ENCODE peak calls at places on chromosomes 13 and 19, in five cellular contexts. Q is gastrocnemius medialis, B is heart left ventricle, I is A549, X is PC-9. J is an unnamed sample. For H3K4me1, the result is how much of the 10 kb centered on the place peaks cover.

GRCh38 chr13:27667946-27668345 is 46.3 kb downstream of the POLR1D start:
- DNase-seq in X (no peak), B (peak), I (no peak), Q (peak), J (no peak)

GRCh38 chr19:4539697-4540581 is at the start of gene LRG1:
- DNase-seq in Q (no peak), B (no peak), X (peak), I (no peak), J (no peak)

GRCh38 chr19:54473071-54473941 is at the start of gene CDC42EP5:
- DNase-seq in B (peak), X (peak), Q (peak), I (no peak), J (peak)

GRCh38 chr13:36815069-36815468 is 4.0 kb upstream of the RFXAP start:
- DNase-seq in X (no peak), Q (no peak), B (no peak), I (no peak), J (no peak)

GRCh38 chr19:50414850-50415660 is 3.7 kb upstream of the SPIB start:
- DNase-seq in I (peak), B (peak), X (peak), Q (peak), J (no peak)

GRCh38 chr19:2101417-2102335 is 5.0 kb downstream of the IZUMO4 start:
- DNase-seq in B (no peak), I (no peak), X (no peak), Q (no peak), J (no peak)

GRCh38 chr13:24727731-24728601 is 36.0 kb upstream of the RNF17 start:
- DNase-seq in Q (peak), I (peak), X (peak), B (peak), J (peak)

GRCh38 chr19:3080281-3080680 is 13.9 kb upstream of the GNA11 start:
- DNase-seq in B (no peak), X (no peak), I (no peak), Q (no peak), J (no peak)

GRCh38 chr19:15563325-15563794 is 51.7 kb upstream of the CYP4F8 start:
- DNase-seq in X (peak), I (no peak), Q (no peak), B (peak), J (peak)

GRCh38 chr13:32728327-32728726 is 142.1 kb downstream of the PDS5B start:
- DNase-seq in I (no peak), Q (no peak), X (no peak), B (no peak), J (no peak)

GRCh38 chr13:44223785-44224432 is 149.7 kb upstream of the SERP2 start:
- DNase-seq in B (no peak), I (no peak), X (no peak), Q (no peak), J (no peak)

GRCh38 chr13:44220948-44221347 is 152.7 kb upstream of the SERP2 start:
- DNase-seq in B (no peak), Q (peak), X (no peak), I (no peak), J (no peak)

GRCh38 chr13:44221657-44222056 is 152.0 kb upstream of the SERP2 start:
- DNase-seq in I (no peak), B (no peak), Q (no peak), X (no peak), J (no peak)

GRCh38 chr13:44218501-44219240 is 155.0 kb upstream of the SERP2 start:
- DNase-seq in B (peak), Q (peak), X (no peak), I (no peak), J (no peak)

DNA sequence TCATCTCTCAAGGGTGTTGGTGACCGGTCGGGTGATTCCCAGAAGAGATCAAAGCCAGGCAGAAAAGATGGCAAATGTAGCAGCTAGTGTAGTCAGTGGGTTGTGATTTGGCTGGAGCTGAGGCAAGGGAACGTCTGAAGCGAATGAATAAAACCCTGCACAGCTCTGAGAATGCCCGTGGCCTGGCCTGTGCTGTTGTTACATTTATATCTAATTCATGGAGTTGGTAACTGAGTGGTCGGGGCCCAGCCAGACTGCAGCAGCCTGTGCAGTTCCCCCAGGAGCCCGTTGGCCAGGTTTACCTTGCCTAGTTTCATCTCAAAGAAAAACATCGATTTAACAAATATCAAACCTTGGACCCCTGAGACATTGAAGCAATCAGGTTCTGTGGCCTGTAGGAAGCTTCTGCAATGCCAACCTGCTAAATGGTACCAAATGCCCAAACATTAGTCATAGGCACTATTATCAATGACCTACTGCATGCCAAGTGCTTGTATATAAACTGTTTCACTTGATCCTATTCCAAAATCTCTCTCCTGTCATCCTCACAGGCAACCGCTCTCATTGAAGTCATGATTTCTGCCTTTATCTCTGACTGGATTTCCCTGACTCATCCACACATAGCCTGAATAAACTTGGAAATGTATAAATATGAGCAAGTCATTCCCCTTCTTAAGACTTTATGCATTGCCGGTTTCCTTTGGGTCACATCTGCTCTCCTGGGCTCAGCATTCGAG is 153.6 kb upstream of the SERP2 start:
- DNase-seq in I (peak), B (no peak), Q (no peak), X (no peak), J (no peak)
- H3K27ac ChIP-seq in I (peak), B (peak), Q (peak), X (peak), J (no peak)

GRCh38 chr13:98203641-98204326 is 26.7 kb upstream of the RNF113B start:
- DNase-seq in B (no peak), X (no peak), Q (no peak), I (no peak), J (no peak)
- H3K4me1 ChIP-seq in B (under half), X (under half), Q (under half), I (under half), J (under half)

GRCh38 chr19:47152205-47152604 is 21.6 kb downstream of the SAE1 start:
- DNase-seq in I (no peak), X (peak), B (no peak), Q (no peak), J (no peak)
- H3K27ac ChIP-seq in I (no peak), X (peak), B (peak), Q (no peak), J (no peak)

DNA sequence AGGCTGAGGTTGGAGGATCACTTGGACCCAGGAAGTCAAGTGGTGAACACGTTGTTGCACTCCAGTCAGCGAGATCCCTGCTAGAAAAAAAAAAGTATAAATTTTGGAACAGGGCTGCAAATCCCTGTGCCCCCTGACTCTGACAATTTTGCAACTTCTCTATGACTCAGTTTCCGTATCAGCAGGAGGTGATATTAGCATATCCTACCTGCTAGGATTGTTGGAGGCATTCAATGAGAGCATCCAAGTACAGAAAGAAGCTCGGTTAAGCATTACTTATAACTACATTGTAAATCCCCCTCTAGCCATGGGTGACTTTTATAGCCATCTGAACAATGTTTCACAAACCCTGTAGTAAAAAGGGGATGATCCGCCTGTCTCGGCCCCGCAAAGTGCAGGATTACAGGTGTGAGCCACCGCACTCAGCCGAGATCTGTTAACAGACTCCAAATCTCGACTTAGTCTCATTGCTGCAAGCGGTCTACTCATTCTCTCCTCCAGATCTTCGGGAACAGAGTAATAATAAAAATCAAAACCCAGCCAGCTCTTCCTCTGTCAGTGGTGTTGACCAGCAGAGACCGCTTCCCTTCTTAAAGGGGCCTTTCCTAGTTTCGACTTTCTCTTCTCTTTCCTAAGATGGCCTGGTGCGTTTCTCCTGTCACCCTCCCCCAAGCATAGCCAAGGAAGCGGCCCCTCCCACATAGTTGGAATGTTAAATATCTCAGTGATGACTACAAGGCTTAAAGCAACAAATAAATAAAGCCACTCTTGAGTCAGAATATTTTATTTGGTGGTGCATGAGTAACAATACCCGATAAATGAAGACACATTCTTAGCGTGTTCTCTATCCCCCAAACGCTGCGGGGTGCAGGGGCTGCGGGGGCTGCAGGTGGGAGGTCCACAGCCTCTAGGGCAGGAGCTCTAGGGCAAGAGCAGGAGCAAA is 10.3 kb upstream of the BICRA start:
- DNase-seq in I (peak), X (peak), B (peak), Q (peak), J (peak)
- H3K4me1 ChIP-seq in I (under half), X (under half), B (under half), Q (under half), J (under half)

GRCh38 chr13:97238883-97239282 is 16.8 kb downstream of the MBNL2 start:
- DNase-seq in X (no peak), B (no peak), I (no peak), Q (no peak), J (no peak)

GRCh38 chr13:97239306-97239705 is 17.2 kb downstream of the MBNL2 start:
- DNase-seq in X (no peak), Q (no peak), B (no peak), I (no peak), J (no peak)

GRCh38 chr13:97239943-97240788 is 18.0 kb downstream of the MBNL2 start:
- DNase-seq in B (no peak), I (no peak), Q (no peak), X (no peak), J (no peak)

GRCh38 chr13:97237388-97237787 is 15.3 kb downstream of the MBNL2 start:
- DNase-seq in Q (no peak), X (no peak), B (no peak), I (no peak), J (no peak)

DNA sequence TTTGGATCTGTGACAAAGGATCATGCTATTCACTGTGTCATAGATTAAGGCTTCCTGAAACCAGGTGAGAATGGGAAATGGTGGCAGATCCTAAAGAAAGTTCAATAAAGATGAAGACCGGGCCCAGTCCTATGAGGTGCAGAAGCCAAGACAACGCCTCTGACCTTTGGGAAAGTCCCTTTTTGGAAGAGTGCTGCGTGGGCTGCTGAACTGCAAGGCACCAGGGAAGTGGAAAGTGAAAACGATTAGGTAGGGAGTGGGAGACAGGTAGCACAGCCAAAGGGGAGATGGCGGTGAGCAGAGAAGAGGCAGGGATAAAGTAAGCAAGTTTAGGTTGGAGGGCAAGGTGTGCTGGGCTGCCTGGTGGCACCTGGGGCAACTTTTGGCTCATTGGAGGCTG is 16.3 kb downstream of the MBNL2 start:
- DNase-seq in Q (no peak), I (no peak), X (no peak), B (no peak), J (no peak)
- H3K27ac ChIP-seq in Q (peak), I (peak), X (no peak), B (peak), J (no peak)

GRCh38 chr19:16593181-16593580 is 21.0 kb upstream of the SLC35E1 start:
- DNase-seq in I (no peak), Q (no peak), B (no peak), X (no peak), J (no peak)
- H3K4me1 ChIP-seq in I (under half), Q (half or more), B (half or more), X (under half), J (under half)